ENCODE peak calls at places on chromosomes 6 and 20, in seven cellular contexts. One of them, this sample, is unnamed.

GRCh38 chr6:16681260-16681873 is 79.9 kb downstream of the ATXN1 start:
- DNase-seq in tibial artery: no peak
- DNase-seq in heart right ventricle: no peak
- DNase-seq in transverse colon: no peak
- DNase-seq in IMR-90: peak; percentile 96
- DNase-seq in body of pancreas: no peak
- DNase-seq in CD8-positive, alpha-beta memory T cell: no peak
- DNase-seq in this sample: no peak

GRCh38 chr20:35497780-35498189 is 31.7 kb downstream of the C20orf173 start:
- DNase-seq in body of pancreas: peak; percentile 41
- DNase-seq in transverse colon: peak; percentile 23
- DNase-seq in heart right ventricle: peak; percentile 64
- DNase-seq in CD8-positive, alpha-beta memory T cell: no peak
- DNase-seq in tibial artery: peak; percentile 72
- DNase-seq in IMR-90: no peak
- DNase-seq in this sample: no peak

GRCh38 chr6:144252289-144252688 is 32.8 kb upstream of the UTRN start:
- DNase-seq in heart right ventricle: no peak
- DNase-seq in transverse colon: no peak
- DNase-seq in body of pancreas: no peak
- DNase-seq in CD8-positive, alpha-beta memory T cell: no peak
- DNase-seq in IMR-90: no peak
- DNase-seq in tibial artery: no peak
- DNase-seq in this sample: no peak

GRCh38 chr20:46031701-46032254 is 2.8 kb downstream of the SLC12A5 start:
- DNase-seq in tibial artery: no peak
- DNase-seq in CD8-positive, alpha-beta memory T cell: no peak
- DNase-seq in heart right ventricle: no peak
- DNase-seq in body of pancreas: peak; percentile 47
- DNase-seq in IMR-90: no peak
- DNase-seq in transverse colon: no peak
- DNase-seq in this sample: no peak

GRCh38 chr6:53912661-53913060 is 117.9 kb downstream of the LRRC1 start:
- DNase-seq in tibial artery: no peak
- DNase-seq in CD8-positive, alpha-beta memory T cell: no peak
- DNase-seq in transverse colon: no peak
- DNase-seq in body of pancreas: no peak
- DNase-seq in IMR-90: no peak
- DNase-seq in heart right ventricle: no peak
- DNase-seq in this sample: no peak

GRCh38 chr6:116948535-116949304 is 71.7 kb downstream of the RFX6 start:
- DNase-seq in IMR-90: no peak
- DNase-seq in tibial artery: no peak
- DNase-seq in transverse colon: no peak
- DNase-seq in heart right ventricle: no peak
- DNase-seq in CD8-positive, alpha-beta memory T cell: no peak
- DNase-seq in body of pancreas: no peak
- DNase-seq in this sample: no peak

GRCh38 chr20:24875078-24875477 is 74.0 kb upstream of the CST7 start:
- DNase-seq in tibial artery: no peak
- DNase-seq in transverse colon: no peak
- DNase-seq in IMR-90: no peak
- DNase-seq in heart right ventricle: no peak
- DNase-seq in body of pancreas: no peak
- DNase-seq in CD8-positive, alpha-beta memory T cell: no peak
- DNase-seq in this sample: no peak

GRCh38 chr20:47319517-47320252 is 36.8 kb downstream of the ZMYND8 start:
- DNase-seq in CD8-positive, alpha-beta memory T cell: no peak
- DNase-seq in tibial artery: no peak
- DNase-seq in body of pancreas: peak; percentile 89
- DNase-seq in IMR-90: peak; percentile 74
- DNase-seq in heart right ventricle: peak; percentile 65
- DNase-seq in transverse colon: peak; percentile 73
- DNase-seq in this sample: no peak

GRCh38 chr20:62804021-62804631 is 509 bp upstream of the OGFR start:
- DNase-seq in CD8-positive, alpha-beta memory T cell: peak; percentile 55
- DNase-seq in body of pancreas: no peak
- DNase-seq in heart right ventricle: no peak
- DNase-seq in transverse colon: no peak
- DNase-seq in tibial artery: no peak
- DNase-seq in IMR-90: no peak
- DNase-seq in this sample: peak; percentile 61

GRCh38 chr20:57391439-57392129 is 388 bp downstream of the RBM38 start:
- DNase-seq in body of pancreas: no peak
- DNase-seq in CD8-positive, alpha-beta memory T cell: peak; percentile 39
- DNase-seq in heart right ventricle: no peak
- DNase-seq in IMR-90: no peak
- DNase-seq in transverse colon: peak; percentile 28
- DNase-seq in tibial artery: peak; percentile 68
- DNase-seq in this sample: peak; percentile 60

GRCh38 chr20:16257813-16258430 is 315.3 kb downstream of the KIF16B start:
- DNase-seq in transverse colon: no peak
- DNase-seq in CD8-positive, alpha-beta memory T cell: no peak
- DNase-seq in tibial artery: no peak
- DNase-seq in IMR-90: no peak
- DNase-seq in heart right ventricle: no peak
- DNase-seq in body of pancreas: no peak
- DNase-seq in this sample: no peak

GRCh38 chr20:33370296-33370695 is 31.0 kb downstream of the CDK5RAP1 start:
- DNase-seq in IMR-90: no peak
- DNase-seq in CD8-positive, alpha-beta memory T cell: peak; percentile 48
- DNase-seq in heart right ventricle: no peak
- DNase-seq in body of pancreas: no peak
- DNase-seq in tibial artery: no peak
- DNase-seq in transverse colon: peak; percentile 53
- DNase-seq in this sample: no peak

GRCh38 chr6:52566201-52566600 is 10.7 kb downstream of the TRAM2 start:
- DNase-seq in tibial artery: no peak
- DNase-seq in heart right ventricle: no peak
- DNase-seq in IMR-90: no peak
- DNase-seq in body of pancreas: no peak
- DNase-seq in transverse colon: no peak
- DNase-seq in CD8-positive, alpha-beta memory T cell: no peak
- DNase-seq in this sample: peak; percentile 52

GRCh38 chr20:59307270-59307669 is 6.9 kb downstream of the EDN3 start:
- DNase-seq in body of pancreas: peak; percentile 75
- DNase-seq in heart right ventricle: no peak
- DNase-seq in CD8-positive, alpha-beta memory T cell: no peak
- DNase-seq in tibial artery: no peak
- DNase-seq in IMR-90: no peak
- DNase-seq in transverse colon: no peak
- DNase-seq in this sample: no peak

GRCh38 chr6:12262236-12263061 is 27.7 kb upstream of the EDN1 start:
- DNase-seq in IMR-90: no peak
- DNase-seq in transverse colon: peak; percentile 90
- DNase-seq in tibial artery: no peak
- DNase-seq in CD8-positive, alpha-beta memory T cell: no peak
- DNase-seq in heart right ventricle: no peak
- DNase-seq in body of pancreas: peak; percentile 39
- DNase-seq in this sample: no peak

GRCh38 chr6:144776031-144776819 is 491.1 kb downstream of the UTRN start:
- DNase-seq in tibial artery: no peak
- DNase-seq in CD8-positive, alpha-beta memory T cell: no peak
- DNase-seq in body of pancreas: no peak
- DNase-seq in heart right ventricle: no peak
- DNase-seq in IMR-90: no peak
- DNase-seq in transverse colon: no peak
- DNase-seq in this sample: no peak

GRCh38 chr6:140276133-140276532 is 901.7 kb upstream of the CITED2 start:
- DNase-seq in heart right ventricle: no peak
- DNase-seq in body of pancreas: no peak
- DNase-seq in CD8-positive, alpha-beta memory T cell: no peak
- DNase-seq in transverse colon: no peak
- DNase-seq in tibial artery: no peak
- DNase-seq in IMR-90: no peak
- DNase-seq in this sample: no peak

GRCh38 chr6:118469468-118469867 is 78.6 kb upstream of the PLN start:
- DNase-seq in body of pancreas: no peak
- DNase-seq in transverse colon: no peak
- DNase-seq in tibial artery: no peak
- DNase-seq in heart right ventricle: no peak
- DNase-seq in IMR-90: peak; percentile 4
- DNase-seq in CD8-positive, alpha-beta memory T cell: no peak
- DNase-seq in this sample: no peak

GRCh38 chr20:35700625-35701148 is 1.5 kb downstream of the ROMO1 start:
- DNase-seq in transverse colon: no peak
- DNase-seq in body of pancreas: no peak
- DNase-seq in tibial artery: no peak
- DNase-seq in CD8-positive, alpha-beta memory T cell: no peak
- DNase-seq in IMR-90: no peak
- DNase-seq in heart right ventricle: no peak
- DNase-seq in this sample: no peak

GRCh38 chr6:127550403-127550802 is 26.6 kb upstream of the C6orf58 start:
- DNase-seq in tibial artery: no peak
- DNase-seq in IMR-90: peak; percentile 76
- DNase-seq in body of pancreas: no peak
- DNase-seq in transverse colon: no peak
- DNase-seq in CD8-positive, alpha-beta memory T cell: no peak
- DNase-seq in heart right ventricle: no peak
- DNase-seq in this sample: no peak

GRCh38 chr6:26215200-26216014 is 128.2 kb downstream of the HFE start:
- DNase-seq in heart right ventricle: no peak
- DNase-seq in tibial artery: no peak
- DNase-seq in transverse colon: no peak
- DNase-seq in IMR-90: peak; percentile 36
- DNase-seq in CD8-positive, alpha-beta memory T cell: peak; percentile 56
- DNase-seq in body of pancreas: no peak
- DNase-seq in this sample: peak; percentile 87

GRCh38 chr6:100518588-100518987 is 53.9 kb upstream of the SIM1 start:
- DNase-seq in tibial artery: no peak
- DNase-seq in CD8-positive, alpha-beta memory T cell: no peak
- DNase-seq in IMR-90: no peak
- DNase-seq in transverse colon: no peak
- DNase-seq in heart right ventricle: no peak
- DNase-seq in body of pancreas: no peak
- DNase-seq in this sample: no peak

GRCh38 chr6:137870744-137871247 is 3.7 kb downstream of the TNFAIP3 start:
- DNase-seq in IMR-90: peak; percentile 31
- DNase-seq in body of pancreas: no peak
- DNase-seq in heart right ventricle: no peak
- DNase-seq in transverse colon: no peak
- DNase-seq in tibial artery: no peak
- DNase-seq in CD8-positive, alpha-beta memory T cell: peak; percentile 61
- DNase-seq in this sample: peak; percentile 39

GRCh38 chr6:80280258-80281010 is 174.0 kb downstream of the BCKDHB start:
- DNase-seq in IMR-90: peak; percentile 49
- DNase-seq in body of pancreas: no peak
- DNase-seq in tibial artery: no peak
- DNase-seq in CD8-positive, alpha-beta memory T cell: no peak
- DNase-seq in transverse colon: no peak
- DNase-seq in heart right ventricle: no peak
- DNase-seq in this sample: no peak

DNA sequence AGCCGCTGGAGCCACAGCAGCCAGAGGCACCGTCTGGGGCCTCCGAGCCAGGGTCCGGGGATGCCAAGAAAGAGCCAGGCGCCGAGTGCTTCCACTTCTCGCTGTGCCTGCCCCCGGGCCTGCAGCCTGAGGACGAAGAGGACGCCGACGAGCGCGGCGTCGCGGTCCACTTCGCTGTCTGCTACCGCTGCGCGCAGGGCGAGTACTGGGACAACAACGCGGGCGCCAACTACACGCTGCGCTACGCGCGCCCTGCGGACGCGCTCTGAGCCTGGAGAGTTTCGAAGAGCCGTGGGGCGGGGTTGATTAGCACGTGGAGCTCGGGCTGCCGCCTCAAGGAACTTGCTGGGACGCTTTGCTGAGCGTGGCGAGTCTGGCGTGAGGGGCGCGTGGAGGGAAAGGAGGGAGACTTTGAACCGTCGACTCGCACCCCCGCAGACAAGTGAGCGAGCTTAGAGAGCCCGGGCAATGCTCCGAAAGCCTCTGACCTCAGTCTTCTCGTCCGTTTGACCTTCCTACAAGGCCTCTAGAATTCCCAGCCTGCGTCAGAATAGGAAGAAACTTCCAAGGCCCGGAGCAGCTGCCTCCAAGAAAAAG is 1.3 kb downstream of the PPP1R3G start:
- DNase-seq in tibial artery: no peak
- DNase-seq in IMR-90: no peak
- DNase-seq in heart right ventricle: no peak
- DNase-seq in CD8-positive, alpha-beta memory T cell: no peak
- DNase-seq in body of pancreas: no peak
- DNase-seq in transverse colon: no peak
- DNase-seq in this sample: no peak
- H3K4me3 ChIP-seq in tibial artery: peak overlapping the region; percentile 65
- H3K4me3 ChIP-seq in IMR-90: no peak overlapping the region
- H3K4me3 ChIP-seq in heart right ventricle: peak overlapping the region; percentile 74
- H3K4me3 ChIP-seq in CD8-positive, alpha-beta memory T cell: no peak overlapping the region
- H3K4me3 ChIP-seq in body of pancreas: no peak overlapping the region
- H3K4me3 ChIP-seq in transverse colon: peak overlapping the region; percentile 62
- H3K4me3 ChIP-seq in this sample: no peak overlapping the region

DNA sequence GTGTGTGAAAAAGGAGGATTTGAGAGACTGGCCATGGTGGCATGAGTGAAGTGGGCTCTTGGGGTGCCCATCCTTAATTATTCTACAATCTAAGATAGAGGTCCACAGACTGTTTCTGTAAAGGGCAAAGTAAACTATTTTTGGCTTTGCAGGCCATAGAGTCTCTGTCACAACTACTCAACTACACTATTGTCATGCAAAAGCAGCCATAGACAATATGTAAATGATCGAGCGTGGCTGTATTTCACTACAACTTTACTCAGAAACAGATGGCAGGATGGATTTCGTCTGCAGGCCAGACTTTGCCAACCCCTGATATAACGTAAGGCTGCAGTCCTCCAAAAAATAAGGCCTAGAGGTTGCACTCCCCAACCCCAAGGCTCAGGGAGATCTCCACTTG is 58.2 kb upstream of the NAA20 start:
- DNase-seq in CD8-positive, alpha-beta memory T cell: no peak
- DNase-seq in IMR-90: no peak
- DNase-seq in heart right ventricle: no peak
- DNase-seq in body of pancreas: no peak
- DNase-seq in tibial artery: no peak
- DNase-seq in transverse colon: no peak
- DNase-seq in this sample: no peak
- H3K36me3 ChIP-seq in CD8-positive, alpha-beta memory T cell: no peaks in the 10 kb centered on the region
- H3K36me3 ChIP-seq in IMR-90: peaks cover 49% of the 10 kb centered on the region
- H3K36me3 ChIP-seq in heart right ventricle: peaks cover 12% of the 10 kb centered on the region
- H3K36me3 ChIP-seq in body of pancreas: no peaks in the 10 kb centered on the region
- H3K36me3 ChIP-seq in tibial artery: peaks cover 77% of the 10 kb centered on the region
- H3K36me3 ChIP-seq in transverse colon: no peaks in the 10 kb centered on the region
- H3K36me3 ChIP-seq in this sample: no peaks in the 10 kb centered on the region

GRCh38 chr20:10219452-10219791 is 792 bp downstream of the SNAP25 start:
- DNase-seq in transverse colon: peak; percentile 54
- DNase-seq in tibial artery: peak; percentile 84
- DNase-seq in heart right ventricle: peak; percentile 66
- DNase-seq in CD8-positive, alpha-beta memory T cell: peak; percentile 52
- DNase-seq in IMR-90: peak; percentile 53
- DNase-seq in body of pancreas: peak; percentile 71
- DNase-seq in this sample: peak; percentile 35
- H3K4me3 ChIP-seq in transverse colon: no peak overlapping the region
- H3K4me3 ChIP-seq in tibial artery: peak overlapping the region; percentile 49
- H3K4me3 ChIP-seq in heart right ventricle: no peak overlapping the region
- H3K4me3 ChIP-seq in CD8-positive, alpha-beta memory T cell: no peak overlapping the region
- H3K4me3 ChIP-seq in IMR-90: peak overlapping the region; percentile 77
- H3K4me3 ChIP-seq in body of pancreas: no peak overlapping the region
- H3K4me3 ChIP-seq in this sample: no peak overlapping the region

DNA sequence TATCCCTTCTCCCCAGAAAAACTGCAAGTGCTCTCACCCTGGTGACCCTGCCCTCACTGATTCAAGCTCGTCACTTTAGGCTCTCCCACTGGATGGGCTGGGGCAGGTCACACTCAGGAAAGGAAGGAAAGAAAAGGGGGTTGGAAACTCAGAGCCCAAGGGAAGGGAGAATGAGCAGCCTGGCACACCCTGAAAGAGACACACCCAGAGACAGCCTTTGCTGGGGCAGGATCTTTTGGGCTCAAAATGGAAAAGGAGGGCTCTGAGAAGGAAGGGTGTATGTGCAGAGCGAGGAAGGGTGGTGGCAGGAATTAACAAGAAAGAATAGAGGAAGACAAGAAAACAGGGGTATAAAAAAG is 2.5 kb downstream of the PPP1R18 start:
- DNase-seq in tibial artery: no peak
- DNase-seq in heart right ventricle: no peak
- DNase-seq in IMR-90: no peak
- DNase-seq in transverse colon: no peak
- DNase-seq in CD8-positive, alpha-beta memory T cell: peak; percentile 10
- DNase-seq in body of pancreas: no peak
- DNase-seq in this sample: no peak
- H3K36me3 ChIP-seq in tibial artery: peaks cover 1% of the 10 kb centered on the region
- H3K36me3 ChIP-seq in heart right ventricle: no peaks in the 10 kb centered on the region
- H3K36me3 ChIP-seq in IMR-90: peaks cover 44% of the 10 kb centered on the region
- H3K36me3 ChIP-seq in transverse colon: no peaks in the 10 kb centered on the region
- H3K36me3 ChIP-seq in CD8-positive, alpha-beta memory T cell: peaks cover 8% of the 10 kb centered on the region
- H3K36me3 ChIP-seq in body of pancreas: no peaks in the 10 kb centered on the region
- H3K36me3 ChIP-seq in this sample: peaks cover 70% of the 10 kb centered on the region